ENCODE peak calls at places on chromosomes 5 and 9, in ten cellular contexts. G, N, U, F, M, R, Y, S, I and A are unnamed samples.

GRCh38 chr9:20490246-20490834 is 132.0 kb downstream of the MLLT3 start:
- DNase-seq in G (no peak), N (no peak), U (no peak), F (no peak), M (no peak), R (no peak), Y (no peak), S (no peak), I (no peak), A (no peak)

GRCh38 chr9:114461468-114461867 is 43.8 kb downstream of the WHRN start:
- DNase-seq in G (no peak), N (no peak), U (no peak), F (no peak), M (no peak), R (no peak), Y (no peak), S (no peak), I (no peak), A (peak; percentile 15)

GRCh38 chr9:110986529-110986928 is 51.7 kb downstream of the LPAR1 start:
- DNase-seq in G (no peak), N (no peak), U (no peak), F (peak; percentile 30), M (no peak), R (no peak), Y (no peak), S (no peak), I (no peak), A (no peak)

GRCh38 chr5:95369796-95370195 is 21.4 kb upstream of the FAM81B start:
- DNase-seq in G (no peak), N (no peak), U (no peak), F (no peak), M (no peak), R (no peak), Y (no peak), S (no peak), I (no peak), A (no peak)

GRCh38 chr9:137556069-137556838 is 4.6 kb downstream of the MRPL41 start:
- DNase-seq in G (no peak), N (no peak), U (no peak), F (no peak), M (no peak), R (peak; percentile 56), Y (no peak), S (no peak), I (peak; percentile 34), A (peak; percentile 76)

GRCh38 chr5:129097498-129098296 is 3.1 kb downstream of the ISOC1 start:
- DNase-seq in G (no peak), N (no peak), U (no peak), F (no peak), M (no peak), R (no peak), Y (no peak), S (no peak), I (no peak), A (peak; percentile 21)

GRCh38 chr5:42571626-42571960 is 148.4 kb downstream of the GHR start:
- DNase-seq in G (no peak), N (no peak), U (no peak), F (no peak), M (no peak), R (no peak), Y (no peak), S (no peak), I (no peak), A (no peak)

GRCh38 chr5:61732376-61732775 is 400.3 kb downstream of the ZSWIM6 start:
- DNase-seq in G (no peak), N (no peak), U (no peak), F (no peak), M (no peak), R (no peak), Y (no peak), S (no peak), I (no peak), A (no peak)

GRCh38 chr9:81693639-81694378 is 4.5 kb upstream of the TLE1 start:
- DNase-seq in G (no peak), N (no peak), U (no peak), F (no peak), M (no peak), R (no peak), Y (no peak), S (no peak), I (no peak), A (no peak)

GRCh38 chr5:9888517-9888916 is 258.4 kb upstream of the TAS2R1 start:
- DNase-seq in G (no peak), N (no peak), U (no peak), F (peak; percentile 96), M (no peak), R (no peak), Y (no peak), S (no peak), I (no peak), A (peak; percentile 4)

GRCh38 chr9:82584349-82584846 is 478.5 kb downstream of the RASEF start:
- DNase-seq in G (no peak), N (no peak), U (no peak), F (peak; percentile 37), M (no peak), R (no peak), Y (no peak), S (no peak), I (no peak), A (no peak)

GRCh38 chr5:172716796-172717313 is 54.1 kb downstream of the DUSP1 start:
- DNase-seq in G (peak; percentile 66), N (peak; percentile 93), U (no peak), F (peak; percentile 80), M (peak; percentile 94), R (peak; percentile 89), Y (peak; percentile 81), S (peak; percentile 68), I (peak; percentile 87), A (peak; percentile 92)

GRCh38 chr5:127562252-127562651 is 44.8 kb downstream of the PRRC1 start:
- DNase-seq in G (no peak), N (no peak), U (no peak), F (no peak), M (no peak), R (peak; percentile 29), Y (no peak), S (no peak), I (no peak), A (no peak)

GRCh38 chr9:73380411-73380810 is 228.7 kb downstream of the ANXA1 start:
- DNase-seq in G (no peak), N (no peak), U (no peak), F (no peak), M (no peak), R (no peak), Y (no peak), S (no peak), I (no peak), A (no peak)

GRCh38 chr5:131810510-131811249 is 13.9 kb upstream of the FNIP1 start:
- DNase-seq in G (no peak), N (no peak), U (no peak), F (peak; percentile 41), M (no peak), R (peak; percentile 11), Y (no peak), S (no peak), I (no peak), A (no peak)

GRCh38 chr5:135230326-135230925 is 168.6 kb downstream of the MACROH2A1 start:
- DNase-seq in G (peak; percentile 49), N (no peak), U (no peak), F (peak; percentile 78), M (peak; percentile 90), R (no peak), Y (peak; percentile 30), S (no peak), I (no peak), A (peak; percentile 79)

DNA sequence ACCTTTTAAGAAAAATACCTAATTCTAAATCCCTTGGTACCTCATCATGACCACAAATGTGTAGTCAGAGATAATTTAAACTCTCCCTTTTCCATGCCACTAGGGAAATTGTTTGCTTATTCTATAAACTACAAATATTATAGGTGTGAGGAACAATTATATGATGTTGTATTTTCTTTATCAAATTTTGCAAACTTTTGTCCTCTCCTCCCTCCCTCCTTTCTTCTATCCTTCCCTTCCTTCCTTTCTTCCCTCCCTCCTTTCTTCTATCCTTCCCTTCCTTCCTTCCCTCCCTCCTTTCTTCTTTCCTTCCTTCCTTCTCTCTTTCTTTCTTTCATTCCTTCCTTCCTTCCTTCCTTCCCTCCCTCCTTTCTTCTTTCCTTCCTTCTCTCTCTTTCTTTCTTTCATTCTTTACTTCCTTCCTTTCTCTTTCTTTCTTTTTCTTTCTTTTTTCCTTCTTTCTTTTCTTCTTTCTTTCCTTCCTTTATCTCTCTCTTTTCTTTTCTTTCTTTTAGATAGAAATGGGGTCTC is 41.2 kb downstream of the SPZ1 start:
- DNase-seq in G (no peak), N (no peak), U (no peak), F (no peak), M (no peak), R (no peak), Y (no peak), S (no peak), I (no peak), A (no peak)
- TF ChIP-seq CTCF in G (no peak), N (no peak), U (no peak), F (no peak), M (no peak), R (no peak), Y (no peak), S (no peak), I (no peak), A (no peak)

GRCh38 chr9:36150529-36151305 is 14.2 kb downstream of the GLIPR2 start:
- DNase-seq in G (no peak), N (no peak), U (no peak), F (peak; percentile 54), M (no peak), R (no peak), Y (no peak), S (no peak), I (no peak), A (no peak)
- H3K27ac ChIP-seq in G (peak overlapping the region; percentile 24), N (peak overlapping the region; percentile 66), U (peak overlapping the region; percentile 83), F (no peak overlapping the region), M (peak overlapping the region; percentile 86), R (peak overlapping the region; percentile 82), Y (peak overlapping the region; percentile 64), S (peak overlapping the region; percentile 55), I (peak overlapping the region; percentile 82), A (peak overlapping the region; percentile 75)

GRCh38 chr5:139561655-139562451 is 714 bp downstream of the UBE2D2 start:
- DNase-seq in G (peak; percentile 10), N (peak; percentile 81), U (peak; percentile 89), F (peak; percentile 34), M (peak; percentile 76), R (peak; percentile 54), Y (peak; percentile 45), S (no peak), I (peak; percentile 42), A (peak; percentile 44)
- TF ChIP-seq POLR2A in G (no peak), N (no peak), U (no peak), F (no peak), M (no peak), R (peak; percentile 11), Y (no peak), S (no peak), I (no peak), A (no peak)

DNA sequence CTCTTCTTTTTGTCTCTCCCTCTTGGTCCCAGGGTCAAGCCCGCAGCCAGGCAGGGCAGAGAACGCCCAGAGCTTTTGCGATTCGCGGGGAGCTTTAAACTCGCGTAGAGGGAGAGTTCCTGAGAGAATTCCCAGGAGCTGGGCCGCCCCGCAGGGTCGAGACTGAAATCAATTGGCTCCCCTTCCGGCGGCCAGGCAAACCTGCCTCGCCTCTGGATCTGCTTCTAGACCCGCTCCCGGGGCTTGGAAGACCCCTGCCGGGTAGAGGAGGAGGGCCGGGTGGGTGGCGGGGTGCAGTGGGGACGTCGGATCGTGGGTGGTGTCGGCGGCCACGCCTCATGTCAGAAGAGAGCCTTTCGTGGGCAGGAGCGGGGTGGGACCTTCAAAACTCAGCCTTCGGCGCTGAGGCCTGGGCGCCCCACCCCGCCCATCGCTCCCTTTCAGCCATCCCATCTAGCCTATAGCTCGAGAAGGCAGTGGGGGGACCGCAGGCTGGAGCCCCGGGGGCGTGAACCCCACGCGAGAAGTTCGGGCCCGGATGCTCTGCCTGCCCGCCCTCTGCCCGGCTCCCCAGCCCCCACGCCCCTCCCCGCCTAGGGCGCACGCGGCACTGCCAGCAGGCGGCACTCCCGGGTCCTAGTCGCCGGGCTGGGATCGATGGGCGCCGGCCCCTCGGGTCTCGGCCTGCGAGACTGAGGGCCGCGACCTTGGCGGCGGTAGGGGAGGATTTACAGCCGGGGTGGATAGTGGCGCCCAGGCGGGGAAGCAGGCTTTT is 6.1 kb downstream of the PRDM6 start:
- DNase-seq in G (no peak), N (no peak), U (no peak), F (peak; percentile 18), M (peak; percentile 72), R (no peak), Y (no peak), S (no peak), I (no peak), A (no peak)
- TF ChIP-seq CTCF in G (no peak), N (no peak), U (no peak), F (peak; percentile 9), M (peak; percentile 55), R (no peak), Y (no peak), S (no peak), I (no peak), A (no peak)